ENCODE peak calls at places on chromosomes 12 and 14, in four cellular contexts. One of them, this sample, is unnamed.

GRCh38 chr12:662541-663292 is 528 bp downstream of the NINJ2 start:
- DNase-seq in tibial artery: no peak
- DNase-seq in body of pancreas: no peak
- DNase-seq in CD8-positive, alpha-beta memory T cell: no peak
- DNase-seq in this sample: no peak

GRCh38 chr14:73026243-73026844 is 562 bp downstream of the ZFYVE1 start:
- DNase-seq in CD8-positive, alpha-beta memory T cell: peak
- DNase-seq in body of pancreas: no peak
- DNase-seq in tibial artery: no peak
- DNase-seq in this sample: no peak

GRCh38 chr12:102376251-102376747 is 104.1 kb downstream of the IGF1 start:
- DNase-seq in CD8-positive, alpha-beta memory T cell: no peak
- DNase-seq in tibial artery: no peak
- DNase-seq in body of pancreas: no peak
- DNase-seq in this sample: peak

GRCh38 chr12:25495336-25496097 is 57.6 kb downstream of the LMNTD1 start:
- DNase-seq in body of pancreas: no peak
- DNase-seq in tibial artery: no peak
- DNase-seq in CD8-positive, alpha-beta memory T cell: no peak
- DNase-seq in this sample: no peak

GRCh38 chr14:64736271-64737131 is 32.3 kb downstream of the PLEKHG3 start:
- DNase-seq in body of pancreas: peak
- DNase-seq in CD8-positive, alpha-beta memory T cell: no peak
- DNase-seq in tibial artery: peak
- DNase-seq in this sample: no peak

GRCh38 chr12:2212971-2213869 is 160.4 kb downstream of the CACNA1C start:
- DNase-seq in tibial artery: no peak
- DNase-seq in CD8-positive, alpha-beta memory T cell: no peak
- DNase-seq in body of pancreas: peak
- DNase-seq in this sample: no peak

GRCh38 chr12:124388038-124388676 is 93.3 kb downstream of the RFLNA start:
- DNase-seq in CD8-positive, alpha-beta memory T cell: no peak
- DNase-seq in body of pancreas: no peak
- DNase-seq in tibial artery: no peak
- DNase-seq in this sample: no peak

GRCh38 chr14:55446127-55446736 is 5.8 kb upstream of the TBPL2 start:
- DNase-seq in body of pancreas: peak
- DNase-seq in tibial artery: no peak
- DNase-seq in CD8-positive, alpha-beta memory T cell: peak
- DNase-seq in this sample: no peak

GRCh38 chr12:115998789-115999478 is 278.6 kb downstream of the MED13L start:
- DNase-seq in CD8-positive, alpha-beta memory T cell: no peak
- DNase-seq in tibial artery: no peak
- DNase-seq in body of pancreas: no peak
- DNase-seq in this sample: no peak

GRCh38 chr14:97306785-97307246 is 509.6 kb downstream of the VRK1 start:
- DNase-seq in body of pancreas: no peak
- DNase-seq in CD8-positive, alpha-beta memory T cell: no peak
- DNase-seq in tibial artery: no peak
- DNase-seq in this sample: no peak

GRCh38 chr14:91796622-91797347 is 64.9 kb upstream of the CATSPERB start:
- DNase-seq in body of pancreas: no peak
- DNase-seq in CD8-positive, alpha-beta memory T cell: no peak
- DNase-seq in tibial artery: no peak
- DNase-seq in this sample: no peak

GRCh38 chr12:121008347-121009098 is 7.8 kb downstream of the C12orf43 start:
- DNase-seq in body of pancreas: no peak
- DNase-seq in tibial artery: no peak
- DNase-seq in CD8-positive, alpha-beta memory T cell: no peak
- DNase-seq in this sample: no peak

GRCh38 chr12:121010860-121011259 is 5.4 kb downstream of the C12orf43 start:
- DNase-seq in body of pancreas: no peak
- DNase-seq in tibial artery: no peak
- DNase-seq in CD8-positive, alpha-beta memory T cell: no peak
- DNase-seq in this sample: no peak

GRCh38 chr12:121011820-121012219 is 4.5 kb downstream of the C12orf43 start:
- DNase-seq in CD8-positive, alpha-beta memory T cell: no peak
- DNase-seq in tibial artery: no peak
- DNase-seq in body of pancreas: no peak
- DNase-seq in this sample: no peak

GRCh38 chr12:121013715-121014114 is 2.6 kb downstream of the C12orf43 start:
- DNase-seq in body of pancreas: no peak
- DNase-seq in tibial artery: no peak
- DNase-seq in CD8-positive, alpha-beta memory T cell: no peak
- DNase-seq in this sample: no peak

GRCh38 chr12:121009744-121010143 is 6.5 kb downstream of the C12orf43 start:
- DNase-seq in tibial artery: no peak
- DNase-seq in CD8-positive, alpha-beta memory T cell: no peak
- DNase-seq in body of pancreas: peak
- DNase-seq in this sample: no peak
- H3K27ac ChIP-seq in tibial artery: no peak
- H3K27ac ChIP-seq in CD8-positive, alpha-beta memory T cell: no peak
- H3K27ac ChIP-seq in body of pancreas: no peak
- H3K27ac ChIP-seq in this sample: no peak

DNA sequence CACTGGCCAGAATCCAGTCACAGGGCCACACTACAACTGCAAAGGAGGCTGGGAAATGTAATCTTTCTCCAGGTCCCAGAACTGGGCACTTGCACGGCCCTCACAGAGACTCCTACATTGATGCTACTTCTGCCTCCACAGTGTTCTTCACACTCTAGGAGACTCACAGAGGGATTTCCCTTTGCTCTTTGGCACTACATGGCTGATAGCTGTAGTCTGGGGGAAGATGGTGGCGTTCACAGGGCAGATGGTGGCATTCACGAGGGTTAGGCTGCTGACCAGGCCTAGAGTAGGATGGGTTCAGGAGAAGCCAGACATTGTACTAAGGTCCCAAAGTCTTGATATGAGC is 151.1 kb downstream of the NUAK1 start:
- DNase-seq in body of pancreas: no peak
- DNase-seq in CD8-positive, alpha-beta memory T cell: no peak
- DNase-seq in tibial artery: no peak
- DNase-seq in this sample: no peak
- H3K27ac ChIP-seq in body of pancreas: no peak
- H3K27ac ChIP-seq in CD8-positive, alpha-beta memory T cell: no peak
- H3K27ac ChIP-seq in tibial artery: no peak
- H3K27ac ChIP-seq in this sample: no peak

GRCh38 chr12:60594035-60594711 is 998.3 kb downstream of the SLC16A7 start:
- DNase-seq in body of pancreas: no peak
- DNase-seq in tibial artery: no peak
- DNase-seq in CD8-positive, alpha-beta memory T cell: no peak
- DNase-seq in this sample: no peak
- H3K27ac ChIP-seq in body of pancreas: no peak
- H3K27ac ChIP-seq in tibial artery: no peak
- H3K27ac ChIP-seq in CD8-positive, alpha-beta memory T cell: no peak
- H3K27ac ChIP-seq in this sample: no peak

GRCh38 chr14:21039585-21040369 is 2.4 kb upstream of the RNASE7 start:
- DNase-seq in body of pancreas: peak
- DNase-seq in tibial artery: no peak
- DNase-seq in CD8-positive, alpha-beta memory T cell: peak
- DNase-seq in this sample: peak

GRCh38 chr14:21040370-21040925 is 1.7 kb upstream of the RNASE7 start:
- DNase-seq in CD8-positive, alpha-beta memory T cell: no peak
- DNase-seq in body of pancreas: no peak
- DNase-seq in tibial artery: no peak
- DNase-seq in this sample: no peak

GRCh38 chr14:21038416-21039058 is 3.6 kb upstream of the RNASE7 start:
- DNase-seq in CD8-positive, alpha-beta memory T cell: no peak
- DNase-seq in body of pancreas: no peak
- DNase-seq in tibial artery: no peak
- DNase-seq in this sample: no peak

GRCh38 chr14:21036746-21037145 is 2.1 kb upstream of the RNASE13 start:
- DNase-seq in tibial artery: no peak
- DNase-seq in CD8-positive, alpha-beta memory T cell: no peak
- DNase-seq in body of pancreas: no peak
- DNase-seq in this sample: no peak

DNA sequence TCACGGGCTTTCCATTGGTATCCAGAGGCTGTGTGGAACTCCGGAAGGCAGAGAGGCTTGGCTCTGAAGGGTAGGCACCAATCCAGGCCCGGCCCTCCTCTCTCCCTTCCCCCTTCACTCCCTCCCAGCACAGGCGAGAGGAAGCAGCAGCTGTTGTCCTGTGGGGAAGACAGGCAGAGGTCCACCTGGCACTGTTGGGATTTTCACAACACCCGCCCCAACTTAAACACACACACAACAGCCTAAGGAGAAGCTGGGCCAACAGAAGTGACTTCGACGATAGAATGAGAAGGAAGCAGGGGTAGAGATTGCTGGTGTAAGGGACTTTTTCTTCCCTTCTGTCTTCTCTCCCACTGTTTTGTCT is 3.1 kb upstream of the RNASE7 start:
- DNase-seq in body of pancreas: peak
- DNase-seq in tibial artery: peak
- DNase-seq in CD8-positive, alpha-beta memory T cell: no peak
- DNase-seq in this sample: peak
- H3K27ac ChIP-seq in body of pancreas: peak
- H3K27ac ChIP-seq in tibial artery: peak
- H3K27ac ChIP-seq in CD8-positive, alpha-beta memory T cell: no peak
- H3K27ac ChIP-seq in this sample: peak

GRCh38 chr14:21090940-21091663 is 7.4 kb downstream of the ZNF219 start:
- DNase-seq in tibial artery: no peak
- DNase-seq in CD8-positive, alpha-beta memory T cell: no peak
- DNase-seq in body of pancreas: no peak
- DNase-seq in this sample: no peak

GRCh38 chr14:21093769-21094681 is 4.4 kb downstream of the ZNF219 start:
- DNase-seq in CD8-positive, alpha-beta memory T cell: no peak
- DNase-seq in body of pancreas: no peak
- DNase-seq in tibial artery: no peak
- DNase-seq in this sample: no peak

GRCh38 chr14:21093018-21093417 is 5.4 kb downstream of the ZNF219 start:
- DNase-seq in tibial artery: no peak
- DNase-seq in body of pancreas: no peak
- DNase-seq in CD8-positive, alpha-beta memory T cell: no peak
- DNase-seq in this sample: no peak

GRCh38 chr14:21091784-21092146 is 6.7 kb downstream of the ZNF219 start:
- DNase-seq in tibial artery: no peak
- DNase-seq in CD8-positive, alpha-beta memory T cell: no peak
- DNase-seq in body of pancreas: no peak
- DNase-seq in this sample: no peak

GRCh38 chr14:21092147-21093011 is 6.1 kb downstream of the ZNF219 start:
- DNase-seq in body of pancreas: peak
- DNase-seq in tibial artery: peak
- DNase-seq in CD8-positive, alpha-beta memory T cell: peak
- DNase-seq in this sample: peak
- H3K27ac ChIP-seq in body of pancreas: no peak
- H3K27ac ChIP-seq in tibial artery: peak
- H3K27ac ChIP-seq in CD8-positive, alpha-beta memory T cell: no peak
- H3K27ac ChIP-seq in this sample: no peak